ENCODE peak calls at places on chromosomes 7 and 10, in six cellular contexts. W is posterior cingulate gyrus; J is activated CD4-positive, alpha-beta T cell treated with anti-CD3 and anti-CD28 coated beads for 48 hours; C is activated naive CD8-positive, alpha-beta T cell treated with anti-CD3 and anti-CD28 coated beads, Interleukin-2, amount 50 U/mL, for 24 hours; E is NT2/D1; I is EL. V is an unnamed sample.

GRCh38 chr7:157828881-157829280 is 492.1 kb downstream of the DNAJB6 start:
- DNase-seq in J (no peak), I (no peak), C (no peak), W (no peak), E (no peak), V (no peak)

GRCh38 chr10:57694956-57695605 is 572.6 kb downstream of the IPMK start:
- DNase-seq in J (no peak), E (no peak), W (no peak), I (peak; percentile 18), C (no peak), V (no peak)

GRCh38 chr7:665751-666453 is 60.6 kb upstream of the DNAAF5 start:
- DNase-seq in W (no peak), E (peak; percentile 33), I (no peak), J (no peak), C (no peak), V (no peak)

GRCh38 chr10:49651039-49651835 is 28.2 kb upstream of the C10orf53 start:
- DNase-seq in C (no peak), J (no peak), W (no peak), I (no peak), E (no peak), V (no peak)

GRCh38 chr10:95183451-95184230 is 10.4 kb upstream of the ACSM6 start:
- DNase-seq in E (peak; percentile 78), J (peak; percentile 84), C (peak; percentile 84), I (peak; percentile 82), W (peak; percentile 59), V (peak; percentile 88)

GRCh38 chr10:103502849-103503660 is 9.6 kb downstream of the NEURL1 start:
- DNase-seq in E (no peak), J (no peak), W (no peak), C (no peak), I (no peak), V (no peak)

GRCh38 chr10:33335800-33336605 is 1.5 kb upstream of the NRP1 start:
- DNase-seq in E (no peak), I (peak; percentile 82), C (peak; percentile 5), W (no peak), J (no peak), V (peak; percentile 50)

GRCh38 chr7:27148776-27149641 is 1.4 kb upstream of the HOXA6 start:
- DNase-seq in C (no peak), W (no peak), E (no peak), J (no peak), I (peak; percentile 30), V (no peak)

GRCh38 chr10:128116187-128116586 is 10.0 kb downstream of the MKI67 start:
- DNase-seq in E (no peak), C (no peak), W (no peak), I (no peak), J (no peak), V (no peak)

GRCh38 chr10:78454123-78454645 is 420.5 kb downstream of the RPS24 start:
- DNase-seq in J (no peak), C (no peak), W (no peak), I (no peak), E (no peak), V (no peak)

GRCh38 chr7:44333971-44334733 is 8.8 kb upstream of the CAMK2B start:
- DNase-seq in J (no peak), C (no peak), E (no peak), I (no peak), W (peak; percentile 58), V (no peak)

GRCh38 chr7:81688622-81689411 is 81.0 kb downstream of the HGF start:
- DNase-seq in W (no peak), J (no peak), I (no peak), C (no peak), E (no peak), V (no peak)

GRCh38 chr7:47950714-47951113 is 2.4 kb upstream of the PKD1L1 start:
- DNase-seq in E (no peak), I (no peak), C (no peak), W (no peak), J (no peak), V (no peak)

GRCh38 chr10:62127975-62128374 is 140.7 kb downstream of the RTKN2 start:
- DNase-seq in J (no peak), E (no peak), C (no peak), W (no peak), I (no peak), V (no peak)

GRCh38 chr7:107079212-107079940 is 34.9 kb downstream of the PRKAR2B start:
- DNase-seq in C (no peak), I (no peak), E (no peak), W (no peak), J (no peak), V (no peak)

GRCh38 chr7:81516898-81517297 is 252.9 kb downstream of the HGF start:
- DNase-seq in I (no peak), C (no peak), W (no peak), J (no peak), E (no peak), V (no peak)

GRCh38 chr7:29336851-29337627 is 142.5 kb downstream of the CHN2 start:
- DNase-seq in E (no peak), J (no peak), C (no peak), I (no peak), W (no peak), V (no peak)

GRCh38 chr10:12418000-12418399 is 68.7 kb downstream of the CAMK1D start:
- DNase-seq in W (no peak), E (no peak), C (no peak), J (no peak), I (no peak), V (no peak)

GRCh38 chr7:74569501-74570075 is 87.9 kb upstream of the GTF2I start:
- DNase-seq in J (peak; percentile 35), E (no peak), I (no peak), W (no peak), C (no peak), V (no peak)

GRCh38 chr7:24956021-24956420 is 24.0 kb downstream of the OSBPL3 start:
- DNase-seq in E (no peak), C (no peak), J (no peak), W (no peak), I (peak; percentile 61), V (no peak)

GRCh38 chr10:131090761-131091661 is 220.5 kb downstream of the TCERG1L start:
- DNase-seq in C (no peak), I (no peak), W (no peak), J (no peak), E (no peak), V (no peak)

GRCh38 chr7:43764039-43764789 is 5.7 kb downstream of the BLVRA start:
- DNase-seq in C (peak; percentile 54), I (no peak), E (no peak), W (no peak), J (peak; percentile 65), V (no peak)

GRCh38 chr10:102644646-102645387 is 538 bp downstream of the TRIM8 start:
- DNase-seq in I (peak; percentile 77), W (peak; percentile 68), J (peak; percentile 86), E (no peak), C (peak; percentile 80), V (no peak)

GRCh38 chr10:93357680-93358079 is 124.5 kb downstream of the MYOF start:
- DNase-seq in W (no peak), J (peak; percentile 23), I (peak; percentile 32), E (no peak), C (no peak), V (no peak)

GRCh38 chr10:26438534-26439269 is 561 bp downstream of the APBB1IP start:
- DNase-seq in J (peak; percentile 85), W (no peak), E (no peak), C (peak; percentile 76), I (peak; percentile 62), V (no peak)

GRCh38 chr7:70698219-70698832 is 433.6 kb upstream of the GALNT17 start:
- DNase-seq in C (no peak), J (peak; percentile 11), I (peak; percentile 54), E (no peak), W (no peak), V (peak; percentile 57)

GRCh38 chr10:130045091-130045652 is 65.5 kb downstream of the C10orf143 start:
- DNase-seq in I (peak; percentile 12), W (no peak), C (no peak), E (peak; percentile 8), J (no peak), V (no peak)

GRCh38 chr10:125859128-125859817 is 21.8 kb downstream of the DHX32 start:
- DNase-seq in W (no peak), E (no peak), C (no peak), J (no peak), I (no peak), V (no peak)

GRCh38 chr7:109964780-109965179 is 1126.1 kb upstream of the LRRN3 start:
- DNase-seq in J (no peak), W (no peak), E (no peak), I (peak; percentile 46), C (no peak), V (no peak)

GRCh38 chr10:115772606-115773005 is 500.4 kb downstream of the GFRA1 start:
- DNase-seq in W (no peak), E (no peak), J (no peak), I (peak; percentile 87), C (no peak), V (no peak)

GRCh38 chr10:5983813-5984212 is 6.5 kb upstream of the IL15RA start:
- DNase-seq in W (no peak), J (no peak), I (no peak), C (no peak), E (no peak), V (no peak)

GRCh38 chr10:44402465-44403205 is 17.7 kb upstream of the CXCL12 start:
- DNase-seq in W (no peak), I (no peak), E (no peak), J (no peak), C (no peak), V (no peak)

GRCh38 chr7:12423995-12424745 is 20.5 kb upstream of the VWDE start:
- DNase-seq in W (no peak), C (no peak), E (peak; percentile 79), I (no peak), J (no peak), V (no peak)

GRCh38 chr10:33862706-33863105 is 528.2 kb upstream of the NRP1 start:
- DNase-seq in E (no peak), W (no peak), J (no peak), C (no peak), I (no peak), V (no peak)

GRCh38 chr10:91931526-91932190 is 8.1 kb downstream of the BTAF1 start:
- DNase-seq in J (no peak), I (peak; percentile 42), E (no peak), W (no peak), C (no peak), V (no peak)

V was measured in frontal cortex.